ENCODE peak calls at places on chromosome 17, in ten cellular contexts. S, W, X, I, R, L, U, F, B and P are unnamed samples.

GRCh38 chr17:46875849-46876352 is 24.5 kb downstream of the WNT9B start:
- DNase-seq in X (no peak), F (no peak), L (no peak), I (no peak), S (no peak), U (no peak), R (no peak), B (no peak), W (no peak), P (no peak)

GRCh38 chr17:1720856-1721386 is 3.6 kb upstream of the WDR81 start:
- DNase-seq in B (no peak), S (peak; percentile 67), F (no peak), X (peak; percentile 71), W (no peak), I (peak; percentile 62), L (peak; percentile 74), U (peak; percentile 56), R (peak; percentile 28), P (no peak)

GRCh38 chr17:15914400-15915165 is 30.3 kb upstream of the ADORA2B start:
- DNase-seq in F (no peak), U (no peak), L (no peak), S (peak; percentile 92), B (no peak), X (peak; percentile 90), W (no peak), I (no peak), R (no peak), P (no peak)

GRCh38 chr17:31556969-31557620 is 165.6 kb downstream of the RAB11FIP4 start:
- DNase-seq in F (no peak), W (no peak), X (no peak), S (no peak), L (no peak), U (no peak), R (no peak), B (no peak), I (no peak), P (no peak)

GRCh38 chr17:57697197-57697596 is 47.9 kb downstream of the CCDC182 start:
- DNase-seq in R (no peak), U (no peak), F (no peak), W (no peak), S (no peak), X (no peak), I (no peak), B (no peak), L (no peak), P (no peak)

GRCh38 chr17:6862822-6863221 is 31.3 kb upstream of the TEKT1 start:
- DNase-seq in I (no peak), L (no peak), U (no peak), S (no peak), W (no peak), X (no peak), F (no peak), R (no peak), B (no peak), P (no peak)

GRCh38 chr17:61806941-61807340 is 56.4 kb downstream of the BRIP1 start:
- DNase-seq in U (no peak), R (no peak), X (no peak), S (peak; percentile 28), W (no peak), F (no peak), I (no peak), B (no peak), L (peak; percentile 30), P (no peak)

GRCh38 chr17:81710514-81711308 is 1.4 kb upstream of the SLC25A10 start:
- DNase-seq in B (no peak), L (peak; percentile 59), S (peak; percentile 42), X (peak; percentile 29), R (no peak), I (no peak), U (no peak), F (no peak), W (no peak), P (no peak)

GRCh38 chr17:21357696-21358095 is 18.5 kb upstream of the KCNJ12 start:
- DNase-seq in X (no peak), S (no peak), B (no peak), F (no peak), R (no peak), U (no peak), I (no peak), W (no peak), L (no peak), P (no peak)